ENCODE peak calls at places on chromosomes 4 and X, in five cellular contexts. W is IMR-90, Y is Peyer's patch, S is lower leg skin, J is upper lobe of left lung. B is an unnamed sample.

GRCh38 chr4:143300860-143301259 is 35.8 kb upstream of the GAB1 start:
- DNase-seq in W (no peak), Y (no peak), S (no peak), J (no peak), B (no peak)

GRCh38 chr4:15653864-15654391 is 1.2 kb downstream of the FBXL5 start:
- DNase-seq in W (peak), Y (no peak), S (no peak), J (peak), B (no peak)

GRCh38 chr4:2714071-2714770 is 41.9 kb downstream of the TNIP2 start:
- DNase-seq in W (peak), Y (no peak), S (no peak), J (peak), B (no peak)

GRCh38 chrX:39808471-39808917 is 289.3 kb downstream of the BCOR start:
- DNase-seq in W (peak), Y (no peak), S (no peak), J (no peak), B (no peak)

GRCh38 chr4:69936566-69936965 is 5.7 kb downstream of the CSN1S1 start:
- DNase-seq in W (no peak), Y (no peak), S (no peak), J (no peak), B (no peak)

GRCh38 chrX:66110112-66110511 is 53.9 kb upstream of the HEPH start:
- DNase-seq in W (peak), Y (no peak), S (no peak), J (no peak), B (no peak)

GRCh38 chr4:55186123-55186522 is 60.7 kb upstream of the KDR start:
- DNase-seq in W (no peak), Y (no peak), S (no peak), J (no peak), B (no peak)

GRCh38 chr4:145921231-145921630 is 17.4 kb downstream of the ZNF827 start:
- DNase-seq in W (no peak), Y (no peak), S (no peak), J (no peak), B (no peak)

GRCh38 chrX:37302569-37302968 is 46.6 kb upstream of the PRRG1 start:
- DNase-seq in W (peak), Y (no peak), S (no peak), J (no peak), B (no peak)

DNA sequence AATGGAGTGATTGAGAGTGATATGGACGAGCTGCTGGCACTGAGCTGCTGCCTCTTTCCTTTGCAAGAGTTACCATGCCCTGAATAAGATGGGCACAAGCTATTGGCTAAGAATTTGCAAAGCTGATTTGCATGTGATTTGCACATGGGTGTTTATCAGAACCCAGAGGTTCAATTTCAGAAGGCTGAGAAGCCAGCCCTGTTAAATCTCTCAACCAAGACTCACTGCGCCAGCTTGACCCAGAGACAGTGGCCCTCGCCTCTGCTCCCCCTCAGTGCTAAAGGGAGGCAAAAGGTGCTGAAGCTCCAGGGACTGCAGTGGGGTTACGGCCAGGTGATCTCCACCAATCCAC is 701 bp downstream of the ARHGAP4 start:
- DNase-seq in W (no peak), Y (no peak), S (no peak), J (no peak), B (no peak)
- H3K4me3 ChIP-seq in W (no peak), Y (peak), S (no peak), J (no peak), B (peak)

GRCh38 chrX:1323315-1323714 is 13.3 kb upstream of the IL3RA start:
- DNase-seq in W (no peak), Y (no peak), S (no peak), J (peak), B (no peak)

GRCh38 chrX:1330605-1331004 is 6.0 kb upstream of the IL3RA start:
- DNase-seq in W (no peak), Y (no peak), S (no peak), J (no peak), B (no peak)

GRCh38 chrX:1322393-1322792 is 14.2 kb upstream of the IL3RA start:
- DNase-seq in W (no peak), Y (no peak), S (no peak), J (no peak), B (no peak)

GRCh38 chrX:1325515-1326116 is 11.0 kb upstream of the IL3RA start:
- DNase-seq in W (no peak), Y (no peak), S (no peak), J (no peak), B (no peak)

DNA sequence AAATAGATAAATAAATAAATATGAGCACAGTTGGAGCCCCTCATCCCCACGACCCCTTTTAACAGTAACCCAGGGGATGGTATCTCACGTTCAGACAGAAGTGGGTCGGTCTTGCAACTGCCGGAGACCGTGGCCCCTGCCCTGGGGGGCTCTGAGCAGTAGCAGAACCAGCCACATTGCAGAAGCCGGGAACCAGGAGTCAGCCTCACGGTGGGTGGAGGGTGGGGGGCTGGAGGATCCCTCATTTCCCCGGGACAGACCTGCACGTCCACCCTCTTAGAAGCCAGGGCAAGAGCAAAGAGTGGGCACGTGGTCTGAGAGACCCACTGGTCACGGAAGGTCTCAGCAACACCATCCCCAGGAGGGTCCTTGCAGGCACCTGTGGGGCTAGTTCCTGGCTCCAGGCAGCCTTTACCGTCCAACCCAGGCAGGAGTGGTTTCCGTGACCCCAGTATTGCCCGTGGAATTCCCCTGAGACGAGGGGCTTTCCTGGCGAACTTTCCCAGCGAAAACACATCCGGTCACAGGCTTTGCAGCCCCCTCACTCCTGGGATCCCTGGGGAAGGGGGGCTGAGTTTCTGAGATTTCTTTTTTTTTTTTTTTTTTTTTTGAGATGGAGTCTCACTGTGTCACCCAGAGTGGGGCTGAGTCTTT is 8.8 kb upstream of the IL3RA start:
- DNase-seq in W (no peak), Y (no peak), S (no peak), J (no peak), B (no peak)
- TF ChIP-seq POLR2A in W (no peak), Y (no peak), S (no peak), J (no peak), B (no peak)

GRCh38 chr4:150078996-150079581 is 844 bp downstream of the DCLK2 start:
- DNase-seq in W (peak), Y (peak), S (peak), J (peak), B (no peak)
- H3K4me3 ChIP-seq in W (peak), Y (peak), S (peak), J (peak), B (peak)

GRCh38 chr4:40199179-40199670 is 2.4 kb downstream of the RHOH start:
- DNase-seq in W (no peak), Y (no peak), S (no peak), J (no peak), B (no peak)

GRCh38 chr4:40201898-40202297 is 5.1 kb downstream of the RHOH start:
- DNase-seq in W (no peak), Y (no peak), S (no peak), J (no peak), B (no peak)

GRCh38 chr4:40197879-40198689 is 1.3 kb downstream of the RHOH start:
- DNase-seq in W (no peak), Y (no peak), S (no peak), J (no peak), B (no peak)

GRCh38 chr4:40200881-40201797 is 4.3 kb downstream of the RHOH start:
- DNase-seq in W (peak), Y (no peak), S (no peak), J (no peak), B (no peak)

DNA sequence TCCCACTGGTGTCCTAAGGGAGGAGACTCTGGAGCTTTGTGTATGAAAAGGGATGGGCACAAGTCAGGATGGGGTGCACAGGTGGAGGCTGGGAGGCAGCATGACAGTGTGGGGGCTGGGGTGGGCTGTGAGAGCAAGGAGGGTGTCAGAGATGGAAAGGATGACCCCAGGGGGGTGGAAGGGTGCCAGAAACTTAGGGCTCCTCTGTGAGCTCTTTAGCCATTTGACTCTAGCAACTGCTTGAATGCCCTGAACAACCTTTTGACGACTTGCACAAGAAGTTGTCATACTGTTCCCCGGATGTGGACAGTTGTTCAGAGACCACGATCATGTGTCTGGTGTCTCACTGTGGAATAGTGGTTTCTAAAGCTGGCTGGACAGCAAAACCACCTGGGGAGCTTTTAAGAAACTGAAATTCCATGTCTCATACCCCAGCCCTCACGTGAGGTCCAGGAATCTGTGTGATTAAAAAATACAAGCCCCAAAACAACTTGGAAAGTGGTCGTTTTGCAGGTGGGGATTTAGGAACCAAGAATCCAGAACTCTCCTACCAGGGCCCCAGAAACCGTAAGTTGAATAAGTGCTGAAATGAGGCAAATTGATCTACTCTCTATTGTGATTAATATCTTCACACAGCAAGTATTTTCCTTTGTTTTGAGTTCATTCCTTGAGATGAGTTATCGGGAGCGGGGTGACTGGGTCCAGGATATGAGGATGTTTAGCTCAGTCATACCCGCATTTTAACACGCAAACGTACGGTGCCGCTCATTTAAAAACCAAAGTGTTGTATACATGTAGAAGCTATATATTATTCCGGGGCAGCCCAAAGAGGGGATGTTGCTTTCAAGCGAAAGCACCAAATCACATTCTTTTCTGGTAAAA is 3.4 kb downstream of the RHOH start:
- DNase-seq in W (peak), Y (no peak), S (no peak), J (peak), B (no peak)
- TF ChIP-seq POLR2A in W (no peak), Y (peak), S (no peak), J (peak), B (peak)

GRCh38 chrX:23100826-23101225 is 101.1 kb downstream of the DDX53 start:
- DNase-seq in W (no peak), Y (no peak), S (no peak), J (no peak), B (no peak)
- H3K4me3 ChIP-seq in W (no peak), Y (no peak), S (no peak), J (no peak), B (no peak)

GRCh38 chrX:150547511-150548115 is 20.8 kb upstream of the MTM1 start:
- DNase-seq in W (no peak), Y (peak), S (peak), J (peak), B (peak)
- TF ChIP-seq POLR2A in W (no peak), Y (no peak), S (no peak), J (peak), B (no peak)

DNA sequence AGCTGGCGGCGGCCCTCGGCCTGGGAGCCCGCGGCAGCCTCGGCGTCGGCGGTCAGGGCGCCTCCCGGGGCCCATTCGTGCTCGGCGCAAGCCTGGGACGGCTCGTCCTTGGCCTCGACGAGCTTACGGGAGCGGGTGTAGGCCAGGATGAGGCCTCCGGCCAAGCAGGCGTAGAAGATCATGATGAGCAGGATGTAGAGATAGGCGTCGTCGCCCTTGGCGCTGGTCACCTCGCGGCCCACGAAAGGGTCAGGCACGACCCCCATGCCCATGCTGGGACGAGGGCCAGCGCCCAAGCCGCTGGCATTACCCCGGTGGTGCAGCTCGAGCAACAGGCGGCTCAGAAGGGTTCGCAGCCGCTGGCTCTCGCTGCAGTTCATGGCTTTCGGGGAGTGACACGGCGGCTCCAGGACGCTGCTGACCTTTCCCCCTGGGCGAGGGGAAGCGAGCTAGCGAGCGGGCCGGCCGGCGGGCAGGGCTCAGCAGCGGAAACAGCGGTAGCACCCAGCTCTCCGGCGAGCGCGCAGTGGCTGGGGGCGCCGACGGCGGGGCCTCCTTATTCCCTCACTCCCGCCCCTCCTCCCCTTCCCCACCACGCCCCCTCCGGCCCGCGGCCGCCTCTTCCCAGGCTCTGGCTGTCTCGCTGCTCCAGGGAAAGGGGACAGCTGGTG is at the start of gene KCNE5:
- DNase-seq in W (no peak), Y (no peak), S (no peak), J (no peak), B (no peak)
- H3K4me3 ChIP-seq in W (no peak), Y (no peak), S (no peak), J (no peak), B (peak)

GRCh38 chr4:52716364-52717151 is 34.7 kb downstream of the ERVMER34-1 start:
- DNase-seq in W (no peak), Y (no peak), S (no peak), J (no peak), B (no peak)
- TF ChIP-seq POLR2A in W (no peak), Y (no peak), S (no peak), J (no peak), B (no peak)

B was measured in esophagus squamous epithelium.